ENCODE peak calls at places on chromosomes 11 and 22, in nine cellular contexts. One of them, this sample, is unnamed.

GRCh38 chr11:71251761-71252433 is 480 bp downstream of the SHANK2 start:
- DNase-seq in NB4: peak; percentile 69
- DNase-seq in A549: peak; percentile 37
- DNase-seq in right lobe of liver: peak; percentile 66
- DNase-seq in vagina: no peak
- DNase-seq in heart left ventricle: no peak
- DNase-seq in lower leg skin: peak; percentile 68
- DNase-seq in IMR-90: no peak
- DNase-seq in body of pancreas: peak; percentile 55
- DNase-seq in this sample: peak; percentile 69

GRCh38 chr11:66068923-66069714 is 953 bp upstream of the PACS1 start:
- DNase-seq in heart left ventricle: peak; percentile 68
- DNase-seq in body of pancreas: peak; percentile 56
- DNase-seq in A549: peak; percentile 81
- DNase-seq in NB4: peak; percentile 61
- DNase-seq in vagina: no peak
- DNase-seq in right lobe of liver: peak; percentile 59
- DNase-seq in IMR-90: peak; percentile 63
- DNase-seq in lower leg skin: peak; percentile 89
- DNase-seq in this sample: peak; percentile 79

GRCh38 chr11:123590296-123590912 is 64.0 kb downstream of the SCN3B start:
- DNase-seq in body of pancreas: peak; percentile 41
- DNase-seq in lower leg skin: no peak
- DNase-seq in heart left ventricle: no peak
- DNase-seq in vagina: no peak
- DNase-seq in right lobe of liver: no peak
- DNase-seq in NB4: no peak
- DNase-seq in IMR-90: peak; percentile 53
- DNase-seq in A549: peak; percentile 91
- DNase-seq in this sample: no peak

GRCh38 chr11:118939948-118940598 is 14.3 kb upstream of the BCL9L start:
- DNase-seq in right lobe of liver: no peak
- DNase-seq in body of pancreas: no peak
- DNase-seq in NB4: peak; percentile 94
- DNase-seq in lower leg skin: no peak
- DNase-seq in vagina: no peak
- DNase-seq in IMR-90: no peak
- DNase-seq in heart left ventricle: no peak
- DNase-seq in A549: no peak
- DNase-seq in this sample: no peak

GRCh38 chr11:17386331-17387084 is 2.0 kb downstream of the KCNJ11 start:
- DNase-seq in A549: peak; percentile 69
- DNase-seq in lower leg skin: no peak
- DNase-seq in vagina: no peak
- DNase-seq in body of pancreas: peak; percentile 74
- DNase-seq in IMR-90: peak; percentile 34
- DNase-seq in NB4: peak; percentile 73
- DNase-seq in heart left ventricle: peak; percentile 71
- DNase-seq in right lobe of liver: peak; percentile 61
- DNase-seq in this sample: peak; percentile 76

GRCh38 chr11:10973416-10973815 is 115.6 kb upstream of the ZBED5 start:
- DNase-seq in A549: no peak
- DNase-seq in heart left ventricle: no peak
- DNase-seq in body of pancreas: no peak
- DNase-seq in IMR-90: no peak
- DNase-seq in NB4: no peak
- DNase-seq in right lobe of liver: no peak
- DNase-seq in vagina: no peak
- DNase-seq in lower leg skin: no peak
- DNase-seq in this sample: no peak

GRCh38 chr11:42770444-42771065 is 541.2 kb upstream of the API5 start:
- DNase-seq in heart left ventricle: peak; percentile 17
- DNase-seq in right lobe of liver: peak; percentile 40
- DNase-seq in vagina: no peak
- DNase-seq in lower leg skin: no peak
- DNase-seq in NB4: peak; percentile 38
- DNase-seq in body of pancreas: peak; percentile 24
- DNase-seq in IMR-90: no peak
- DNase-seq in A549: peak; percentile 28
- DNase-seq in this sample: peak; percentile 20

GRCh38 chr11:66479741-66480115 is 506 bp upstream of the DPP3 start:
- DNase-seq in lower leg skin: peak; percentile 89
- DNase-seq in vagina: peak; percentile 94
- DNase-seq in heart left ventricle: no peak
- DNase-seq in A549: no peak
- DNase-seq in NB4: no peak
- DNase-seq in body of pancreas: no peak
- DNase-seq in IMR-90: no peak
- DNase-seq in right lobe of liver: no peak
- DNase-seq in this sample: no peak

GRCh38 chr11:120657306-120658070 is 145.9 kb downstream of the GRIK4 start:
- DNase-seq in IMR-90: no peak
- DNase-seq in A549: no peak
- DNase-seq in NB4: no peak
- DNase-seq in body of pancreas: no peak
- DNase-seq in vagina: no peak
- DNase-seq in right lobe of liver: no peak
- DNase-seq in lower leg skin: no peak
- DNase-seq in heart left ventricle: no peak
- DNase-seq in this sample: no peak

GRCh38 chr11:5289696-5290095 is 12.1 kb downstream of the OR51B4 start:
- DNase-seq in heart left ventricle: no peak
- DNase-seq in IMR-90: peak; percentile 62
- DNase-seq in vagina: no peak
- DNase-seq in NB4: no peak
- DNase-seq in body of pancreas: no peak
- DNase-seq in right lobe of liver: no peak
- DNase-seq in A549: no peak
- DNase-seq in lower leg skin: no peak
- DNase-seq in this sample: no peak

GRCh38 chr22:23073506-23074229 is 3.3 kb downstream of the GNAZ start:
- DNase-seq in lower leg skin: peak; percentile 81
- DNase-seq in IMR-90: no peak
- DNase-seq in vagina: no peak
- DNase-seq in body of pancreas: no peak
- DNase-seq in heart left ventricle: no peak
- DNase-seq in right lobe of liver: no peak
- DNase-seq in A549: no peak
- DNase-seq in NB4: no peak
- DNase-seq in this sample: no peak

GRCh38 chr11:32032478-32032877 is 58.4 kb upstream of the RCN1 start:
- DNase-seq in heart left ventricle: no peak
- DNase-seq in lower leg skin: no peak
- DNase-seq in A549: no peak
- DNase-seq in vagina: no peak
- DNase-seq in NB4: no peak
- DNase-seq in IMR-90: no peak
- DNase-seq in body of pancreas: no peak
- DNase-seq in right lobe of liver: no peak
- DNase-seq in this sample: no peak

GRCh38 chr11:128448487-128448886 is 138.9 kb downstream of the ETS1 start:
- DNase-seq in heart left ventricle: no peak
- DNase-seq in NB4: no peak
- DNase-seq in IMR-90: peak; percentile 87
- DNase-seq in A549: peak; percentile 75
- DNase-seq in vagina: no peak
- DNase-seq in lower leg skin: peak; percentile 84
- DNase-seq in right lobe of liver: peak; percentile 70
- DNase-seq in body of pancreas: peak; percentile 80
- DNase-seq in this sample: no peak

GRCh38 chr11:11351042-11351586 is 1.9 kb downstream of the CSNK2A3 start:
- DNase-seq in lower leg skin: no peak
- DNase-seq in NB4: peak; percentile 8
- DNase-seq in heart left ventricle: no peak
- DNase-seq in body of pancreas: no peak
- DNase-seq in vagina: peak; percentile 77
- DNase-seq in IMR-90: no peak
- DNase-seq in A549: no peak
- DNase-seq in right lobe of liver: no peak
- DNase-seq in this sample: no peak

GRCh38 chr11:100584201-100584600 is 102.9 kb upstream of the ARHGAP42 start:
- DNase-seq in body of pancreas: no peak
- DNase-seq in vagina: no peak
- DNase-seq in NB4: no peak
- DNase-seq in IMR-90: no peak
- DNase-seq in lower leg skin: no peak
- DNase-seq in right lobe of liver: no peak
- DNase-seq in A549: no peak
- DNase-seq in heart left ventricle: no peak
- DNase-seq in this sample: no peak

DNA sequence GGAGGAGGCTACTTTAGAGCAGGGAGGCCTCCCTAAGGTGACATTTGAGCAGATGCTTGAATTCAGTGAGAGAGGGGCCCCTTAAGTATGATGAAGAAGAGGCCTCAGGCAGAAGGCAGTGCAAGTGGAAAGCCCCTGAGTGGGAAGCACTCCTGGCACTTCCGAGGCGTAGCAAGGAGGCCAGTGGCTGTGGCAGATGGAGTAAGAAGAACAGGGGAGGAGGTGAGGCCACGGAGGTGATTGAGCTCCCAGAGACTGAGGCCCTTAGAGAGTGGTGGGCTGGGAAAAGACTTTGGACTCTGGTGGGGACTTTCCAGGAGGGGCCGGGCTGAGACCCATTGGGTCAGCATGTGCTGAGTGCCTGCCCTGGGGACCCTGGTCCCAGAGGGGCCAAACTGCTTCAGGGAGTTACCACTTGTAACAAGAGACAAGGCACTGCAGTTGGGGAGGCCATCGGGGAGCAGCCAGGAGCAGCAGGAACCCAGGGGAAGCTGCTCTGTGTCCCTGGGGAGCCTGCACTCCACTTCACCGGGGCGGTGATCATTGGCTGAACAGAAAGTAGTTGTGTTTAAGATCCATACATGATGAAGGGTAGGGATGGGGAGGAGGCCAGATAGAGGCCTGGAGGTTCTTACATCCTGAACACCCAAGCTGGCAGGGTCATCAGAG is 2.5 kb upstream of the CENPM start:
- DNase-seq in heart left ventricle: no peak
- DNase-seq in A549: no peak
- DNase-seq in body of pancreas: no peak
- DNase-seq in right lobe of liver: peak; percentile 37
- DNase-seq in IMR-90: no peak
- DNase-seq in vagina: no peak
- DNase-seq in NB4: peak; percentile 60
- DNase-seq in lower leg skin: no peak
- DNase-seq in this sample: no peak
- TF ChIP-seq POLR2A in heart left ventricle: no peak
- TF ChIP-seq POLR2A in A549: no peak
- TF ChIP-seq POLR2A in body of pancreas: no peak
- TF ChIP-seq POLR2A in right lobe of liver: no peak
- TF ChIP-seq POLR2A in IMR-90: no peak
- TF ChIP-seq POLR2A in vagina: no peak
- TF ChIP-seq POLR2A in NB4: no peak
- TF ChIP-seq POLR2A in lower leg skin: no peak
- TF ChIP-seq POLR2A in this sample: no peak

DNA sequence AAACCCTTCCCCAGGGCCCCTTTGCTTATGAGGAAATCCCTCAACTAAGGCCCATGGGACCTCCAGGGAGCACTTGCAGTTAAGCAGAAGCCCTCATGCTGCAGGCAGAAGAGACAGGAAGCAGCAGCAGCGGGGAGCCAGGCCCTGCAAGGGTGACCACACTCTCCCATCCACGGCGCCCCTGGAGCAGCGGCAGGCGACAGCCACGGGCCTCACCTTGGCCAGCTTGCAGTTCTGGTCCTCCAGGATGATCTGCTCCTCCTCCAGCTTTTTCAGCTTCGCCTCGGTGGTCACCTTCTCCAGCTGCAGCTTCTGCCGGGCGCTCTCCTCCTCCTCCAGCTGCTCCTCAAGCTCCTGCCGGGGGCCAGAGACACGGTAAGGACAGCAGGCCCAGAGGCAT is 47.0 kb downstream of the APOL1 start:
- DNase-seq in NB4: peak; percentile 98
- DNase-seq in heart left ventricle: no peak
- DNase-seq in vagina: no peak
- DNase-seq in A549: no peak
- DNase-seq in body of pancreas: no peak
- DNase-seq in IMR-90: no peak
- DNase-seq in lower leg skin: no peak
- DNase-seq in right lobe of liver: no peak
- DNase-seq in this sample: no peak
- TF ChIP-seq POLR2A in NB4: no peak
- TF ChIP-seq POLR2A in heart left ventricle: no peak
- TF ChIP-seq POLR2A in vagina: no peak
- TF ChIP-seq POLR2A in A549: no peak
- TF ChIP-seq POLR2A in body of pancreas: no peak
- TF ChIP-seq POLR2A in IMR-90: no peak
- TF ChIP-seq POLR2A in lower leg skin: no peak
- TF ChIP-seq POLR2A in right lobe of liver: no peak
- TF ChIP-seq POLR2A in this sample: no peak

DNA sequence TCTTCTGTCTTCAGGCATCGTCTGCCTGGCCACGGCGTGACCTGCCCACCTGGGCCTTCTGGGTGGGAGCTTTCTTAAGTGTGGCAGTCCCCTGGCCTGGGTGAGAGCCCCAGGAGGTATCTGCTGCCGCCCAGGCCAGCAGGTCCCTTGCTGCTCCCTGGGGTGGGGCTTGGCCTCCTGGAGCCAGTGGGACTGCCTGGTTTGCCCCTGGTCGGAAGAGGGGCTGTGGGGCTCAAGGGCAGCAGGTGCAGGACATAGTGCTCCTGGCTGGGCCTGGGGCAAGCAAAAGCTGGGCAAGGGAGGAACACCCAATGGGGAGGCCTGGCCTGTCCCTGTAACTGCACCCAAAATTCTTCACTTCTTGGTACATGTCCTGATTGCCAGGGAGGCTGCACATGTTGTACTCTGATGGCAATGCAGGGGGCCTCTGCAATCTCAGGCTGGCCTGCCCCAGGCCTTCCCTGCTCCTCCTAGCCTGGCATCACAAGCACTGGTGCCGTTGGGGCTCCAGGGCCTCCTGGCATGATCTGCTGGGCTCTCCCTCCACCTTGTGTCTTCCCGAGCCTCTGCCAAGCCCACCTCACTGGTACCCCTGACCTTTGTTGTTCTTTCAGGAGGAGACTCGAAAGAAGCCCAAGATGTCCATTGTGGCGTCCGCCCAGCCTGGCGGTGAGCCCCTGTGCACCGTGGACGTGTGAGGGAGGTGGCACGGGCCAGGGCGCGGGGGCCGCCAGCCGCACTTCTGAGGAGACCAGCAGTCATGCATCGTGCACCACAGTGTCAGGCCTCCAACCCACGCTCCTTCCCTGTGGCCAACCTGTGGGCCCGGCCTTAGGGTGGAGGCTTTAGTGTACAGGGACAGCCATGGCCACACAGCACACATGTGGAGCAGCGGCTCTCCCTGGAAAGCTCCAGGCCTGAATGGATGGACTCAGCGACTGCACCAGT is 6.2 kb upstream of the RANBP1 start:
- DNase-seq in heart left ventricle: no peak
- DNase-seq in lower leg skin: no peak
- DNase-seq in body of pancreas: no peak
- DNase-seq in A549: no peak
- DNase-seq in NB4: no peak
- DNase-seq in right lobe of liver: no peak
- DNase-seq in vagina: no peak
- DNase-seq in IMR-90: no peak
- DNase-seq in this sample: no peak
- TF ChIP-seq POLR2A in heart left ventricle: no peak
- TF ChIP-seq POLR2A in lower leg skin: no peak
- TF ChIP-seq POLR2A in body of pancreas: no peak
- TF ChIP-seq POLR2A in A549: no peak
- TF ChIP-seq POLR2A in NB4: no peak
- TF ChIP-seq POLR2A in right lobe of liver: no peak
- TF ChIP-seq POLR2A in vagina: no peak
- TF ChIP-seq POLR2A in IMR-90: no peak
- TF ChIP-seq POLR2A in this sample: no peak

GRCh38 chr11:69444381-69445130 is 36.9 kb upstream of the LINC01488 start:
- DNase-seq in IMR-90: peak; percentile 93
- DNase-seq in vagina: peak; percentile 97
- DNase-seq in body of pancreas: peak; percentile 45
- DNase-seq in NB4: peak; percentile 99
- DNase-seq in right lobe of liver: no peak
- DNase-seq in heart left ventricle: peak; percentile 76
- DNase-seq in lower leg skin: no peak
- DNase-seq in A549: peak; percentile 48
- DNase-seq in this sample: peak; percentile 97
- TF ChIP-seq POLR2A in IMR-90: no peak
- TF ChIP-seq POLR2A in vagina: no peak
- TF ChIP-seq POLR2A in body of pancreas: peak; percentile 35
- TF ChIP-seq POLR2A in NB4: peak; percentile 45
- TF ChIP-seq POLR2A in right lobe of liver: no peak
- TF ChIP-seq POLR2A in heart left ventricle: peak; percentile 5
- TF ChIP-seq POLR2A in lower leg skin: no peak
- TF ChIP-seq POLR2A in A549: no peak
- TF ChIP-seq POLR2A in this sample: no peak

This sample was measured in thyroid gland.